ENCODE peak calls at places on chromosomes 7 and 10, in nine cellular contexts. Q is H9, K is bronchial epithelial cell, A is AG04449, S is endothelial cell, X is foreskin fibroblast, I is brain microvascular endothelial cell, P is HFF-Myc, D is OCI-LY7. H is an unnamed sample.

GRCh38 chr10:101576229-101576863 is 11.7 kb downstream of the POLL start:
- DNase-seq in Q (no peak), K (peak; percentile 42), A (no peak), S (no peak), X (peak; percentile 50), I (no peak), P (no peak), D (no peak), H (no peak)

GRCh38 chr7:805261-805660 is 27.0 kb upstream of the SUN1 start:
- DNase-seq in Q (no peak), K (no peak), A (no peak), S (no peak), X (no peak), I (no peak), P (no peak), D (no peak), H (no peak)

GRCh38 chr10:133529576-133529946 is 2.4 kb downstream of the CYP2E1 start:
- DNase-seq in Q (no peak), K (no peak), A (no peak), S (no peak), X (no peak), I (no peak), P (no peak), D (no peak), H (no peak)

GRCh38 chr7:151351967-151352366 is 10.4 kb downstream of the NUB1 start:
- DNase-seq in Q (no peak), K (no peak), A (no peak), S (peak; percentile 33), X (no peak), I (no peak), P (no peak), D (peak; percentile 37), H (no peak)

GRCh38 chr7:156783864-156784263 is 109.1 kb downstream of the LMBR1 start:
- DNase-seq in Q (no peak), K (no peak), A (no peak), S (no peak), X (peak; percentile 35), I (no peak), P (no peak), D (no peak), H (no peak)

GRCh38 chr7:123043642-123044041 is 48.1 kb upstream of the TAS2R16 start:
- DNase-seq in Q (no peak), K (no peak), A (no peak), S (no peak), X (no peak), I (no peak), P (no peak), D (no peak), H (no peak)

GRCh38 chr10:126384269-126384873 is 3.9 kb downstream of the ADAM12 start:
- DNase-seq in Q (no peak), K (peak; percentile 80), A (peak; percentile 90), S (no peak), X (peak; percentile 52), I (peak; percentile 82), P (no peak), D (no peak), H (no peak)

GRCh38 chr7:140326116-140326928 is 72.0 kb downstream of the SLC37A3 start:
- DNase-seq in Q (peak; percentile 67), K (peak; percentile 60), A (no peak), S (peak; percentile 57), X (peak; percentile 86), I (peak; percentile 61), P (peak; percentile 27), D (peak; percentile 60), H (peak; percentile 44)

GRCh38 chr7:39633563-39634550 is 10.5 kb downstream of the RALA start:
- DNase-seq in Q (no peak), K (no peak), A (no peak), S (no peak), X (no peak), I (no peak), P (peak; percentile 61), D (no peak), H (no peak)

GRCh38 chr7:116616555-116617059 is 55.4 kb upstream of the MET start:
- DNase-seq in Q (no peak), K (peak; percentile 68), A (no peak), S (no peak), X (peak; percentile 54), I (peak; percentile 30), P (no peak), D (no peak), H (no peak)

GRCh38 chr7:38339953-38340819 is 66.8 kb upstream of the TARP start:
- DNase-seq in Q (no peak), K (no peak), A (no peak), S (no peak), X (no peak), I (no peak), P (no peak), D (no peak), H (no peak)

GRCh38 chr10:70811881-70812280 is 3.9 kb upstream of the SGPL1 start:
- DNase-seq in Q (no peak), K (no peak), A (no peak), S (no peak), X (no peak), I (no peak), P (no peak), D (no peak), H (no peak)

GRCh38 chr10:70816220-70816894 is 609 bp downstream of the SGPL1 start:
- DNase-seq in Q (peak; percentile 70), K (peak; percentile 88), A (peak; percentile 54), S (peak; percentile 71), X (peak; percentile 93), I (peak; percentile 83), P (peak; percentile 81), D (peak; percentile 35), H (peak; percentile 54)

GRCh38 chr10:70815504-70816219 is at the start of gene SGPL1:
- DNase-seq in Q (peak; percentile 86), K (peak; percentile 50), A (no peak), S (peak; percentile 95), X (peak; percentile 94), I (peak; percentile 65), P (peak; percentile 24), D (peak; percentile 90), H (peak; percentile 88)

GRCh38 chr10:70812814-70813213 is 2.9 kb upstream of the SGPL1 start:
- DNase-seq in Q (no peak), K (no peak), A (no peak), S (no peak), X (no peak), I (no peak), P (no peak), D (no peak), H (no peak)

GRCh38 chr10:70814126-70814525 is 1.6 kb upstream of the SGPL1 start:
- DNase-seq in Q (no peak), K (no peak), A (no peak), S (no peak), X (no peak), I (no peak), P (no peak), D (no peak), H (no peak)
- TF ChIP-seq CTCF in Q (no peak), K (no peak), A (no peak), S (no peak), X (no peak), I (no peak), P (no peak), D (no peak), H (no peak)

GRCh38 chr10:86632009-86632800 is 22.1 kb upstream of the OPN4 start:
- DNase-seq in Q (peak; percentile 84), K (no peak), A (no peak), S (peak; percentile 69), X (peak; percentile 64), I (no peak), P (no peak), D (no peak), H (peak; percentile 54)
- TF ChIP-seq CTCF in Q (peak; percentile 67), K (peak; percentile 26), A (peak; percentile 51), S (no peak), X (peak; percentile 19), I (peak; percentile 10), P (no peak), D (no peak), H (peak; percentile 53)

DNA sequence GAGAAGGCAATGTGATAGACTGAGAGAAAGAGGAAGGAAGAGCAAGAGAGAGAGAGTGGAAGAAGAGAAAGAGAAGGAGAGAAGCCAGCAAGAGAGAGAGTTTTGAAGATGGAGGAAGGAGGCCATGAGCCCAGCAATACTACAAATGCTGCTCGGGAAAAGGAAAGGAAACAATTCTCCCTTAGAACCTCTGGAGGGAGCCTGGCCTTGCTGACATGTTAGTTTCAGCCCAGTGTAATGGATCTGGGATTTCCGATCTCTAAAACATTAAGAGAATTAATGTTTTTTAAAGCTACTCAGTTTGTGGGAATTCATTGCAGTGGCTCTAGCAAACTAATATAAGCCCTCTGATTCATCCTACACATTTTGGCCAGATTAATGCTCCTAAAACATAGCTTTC is 206.8 kb upstream of the MTPN start:
- DNase-seq in Q (no peak), K (peak; percentile 0), A (no peak), S (peak; percentile 9), X (no peak), I (no peak), P (no peak), D (no peak), H (no peak)
- TF ChIP-seq CTCF in Q (peak; percentile 64), K (no peak), A (peak; percentile 11), S (no peak), X (no peak), I (peak; percentile 52), P (no peak), D (no peak), H (peak; percentile 45)

GRCh38 chr10:44864042-44864436 is 47.1 kb upstream of the TMEM72 start:
- DNase-seq in Q (peak; percentile 80), K (no peak), A (no peak), S (no peak), X (peak; percentile 36), I (no peak), P (no peak), D (no peak), H (no peak)

GRCh38 chr10:44862917-44863316 is 48.2 kb upstream of the TMEM72 start:
- DNase-seq in Q (no peak), K (no peak), A (no peak), S (no peak), X (peak; percentile 24), I (no peak), P (no peak), D (no peak), H (no peak)

GRCh38 chr10:44864637-44865288 is 46.4 kb upstream of the TMEM72 start:
- DNase-seq in Q (peak; percentile 94), K (peak; percentile 45), A (no peak), S (peak; percentile 99), X (peak; percentile 94), I (peak; percentile 88), P (peak; percentile 63), D (peak; percentile 67), H (peak; percentile 99)

GRCh38 chr10:44862006-44862751 is 49.0 kb upstream of the TMEM72 start:
- DNase-seq in Q (no peak), K (no peak), A (no peak), S (no peak), X (no peak), I (no peak), P (no peak), D (peak; percentile 8), H (no peak)

DNA sequence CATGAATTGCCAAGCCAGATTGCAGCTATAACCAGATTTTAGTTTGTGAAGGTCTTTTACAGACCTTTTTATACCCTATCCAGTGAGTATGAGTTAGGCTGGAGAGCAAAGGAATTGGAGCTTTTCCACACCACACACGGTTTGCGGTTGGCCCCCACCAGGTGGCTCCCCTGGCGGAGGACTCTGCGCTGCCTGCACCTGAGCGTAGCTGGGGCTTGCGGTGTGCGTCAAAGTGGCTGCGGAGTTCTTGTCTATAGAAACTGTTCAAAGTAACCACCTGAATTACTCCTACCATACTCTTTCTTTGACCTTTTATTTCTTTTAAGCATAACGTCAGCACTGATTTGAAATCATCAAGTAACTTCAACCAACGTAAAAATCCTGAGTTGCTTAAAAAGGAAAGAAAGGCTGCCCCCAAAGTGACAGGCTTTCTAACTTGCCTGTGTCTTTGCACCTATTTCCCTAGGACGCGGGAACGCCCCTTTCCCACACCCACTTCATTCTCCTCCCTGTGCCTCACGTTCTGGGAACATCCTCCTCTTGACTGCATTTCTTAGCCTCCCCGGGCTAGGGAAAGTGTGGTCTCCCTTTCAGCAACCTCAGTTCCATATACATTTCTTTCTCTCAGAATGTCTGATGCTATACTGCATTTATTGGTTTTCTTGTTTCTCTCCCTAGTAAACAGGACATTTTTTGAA is 47.6 kb upstream of the TMEM72 start:
- DNase-seq in Q (peak; percentile 72), K (no peak), A (no peak), S (no peak), X (no peak), I (no peak), P (no peak), D (no peak), H (no peak)
- TF ChIP-seq CTCF in Q (peak; percentile 62), K (no peak), A (no peak), S (no peak), X (no peak), I (no peak), P (no peak), D (no peak), H (peak; percentile 47)